ENCODE peak calls at places on chromosomes 3 and 15, in six cellular contexts. One of them, this sample, is unnamed.

GRCh38 chr3:144011251-144011799 is 39.7 kb downstream of the DIPK2A start:
- DNase-seq in fibroblast of the aortic adventitia: peak
- DNase-seq in NB4: no peak
- DNase-seq in activated CD4-positive, alpha-beta T cell treated with anti-CD3 and anti-CD28 coated beads for 4 hours: no peak
- DNase-seq in left ventricle myocardium superior: no peak
- DNase-seq in spleen: no peak
- DNase-seq in this sample: no peak

GRCh38 chr3:4426782-4427344 is 40.2 kb downstream of the SUMF1 start:
- DNase-seq in fibroblast of the aortic adventitia: peak
- DNase-seq in NB4: peak
- DNase-seq in activated CD4-positive, alpha-beta T cell treated with anti-CD3 and anti-CD28 coated beads for 4 hours: no peak
- DNase-seq in left ventricle myocardium superior: no peak
- DNase-seq in spleen: no peak
- DNase-seq in this sample: no peak

GRCh38 chr3:83320726-83321125 is 1559.3 kb upstream of the GBE1 start:
- DNase-seq in fibroblast of the aortic adventitia: no peak
- DNase-seq in NB4: no peak
- DNase-seq in activated CD4-positive, alpha-beta T cell treated with anti-CD3 and anti-CD28 coated beads for 4 hours: no peak
- DNase-seq in left ventricle myocardium superior: no peak
- DNase-seq in spleen: no peak
- DNase-seq in this sample: no peak

GRCh38 chr3:152039887-152040286 is 166.4 kb downstream of the SUCNR1 start:
- DNase-seq in fibroblast of the aortic adventitia: no peak
- DNase-seq in NB4: peak
- DNase-seq in activated CD4-positive, alpha-beta T cell treated with anti-CD3 and anti-CD28 coated beads for 4 hours: no peak
- DNase-seq in left ventricle myocardium superior: no peak
- DNase-seq in spleen: no peak
- DNase-seq in this sample: no peak

GRCh38 chr3:172630316-172630715 is 80.6 kb downstream of the NCEH1 start:
- DNase-seq in fibroblast of the aortic adventitia: peak
- DNase-seq in NB4: no peak
- DNase-seq in activated CD4-positive, alpha-beta T cell treated with anti-CD3 and anti-CD28 coated beads for 4 hours: no peak
- DNase-seq in left ventricle myocardium superior: no peak
- DNase-seq in spleen: no peak
- DNase-seq in this sample: no peak

GRCh38 chr15:99437315-99438221 is 128.2 kb upstream of the MEF2A start:
- DNase-seq in fibroblast of the aortic adventitia: no peak
- DNase-seq in NB4: no peak
- DNase-seq in activated CD4-positive, alpha-beta T cell treated with anti-CD3 and anti-CD28 coated beads for 4 hours: no peak
- DNase-seq in left ventricle myocardium superior: no peak
- DNase-seq in spleen: no peak
- DNase-seq in this sample: no peak

GRCh38 chr3:104263477-104263876 is 1103.2 kb upstream of the ALCAM start:
- DNase-seq in fibroblast of the aortic adventitia: no peak
- DNase-seq in NB4: no peak
- DNase-seq in activated CD4-positive, alpha-beta T cell treated with anti-CD3 and anti-CD28 coated beads for 4 hours: no peak
- DNase-seq in left ventricle myocardium superior: no peak
- DNase-seq in spleen: no peak
- DNase-seq in this sample: no peak

GRCh38 chr15:84982301-84982920 is 755 bp downstream of the PDE8A start:
- DNase-seq in fibroblast of the aortic adventitia: peak
- DNase-seq in NB4: peak
- DNase-seq in activated CD4-positive, alpha-beta T cell treated with anti-CD3 and anti-CD28 coated beads for 4 hours: peak
- DNase-seq in left ventricle myocardium superior: peak
- DNase-seq in spleen: peak
- DNase-seq in this sample: peak

GRCh38 chr3:122014741-122015140 is 7.3 kb downstream of the ILDR1 start:
- DNase-seq in fibroblast of the aortic adventitia: no peak
- DNase-seq in NB4: no peak
- DNase-seq in activated CD4-positive, alpha-beta T cell treated with anti-CD3 and anti-CD28 coated beads for 4 hours: no peak
- DNase-seq in left ventricle myocardium superior: no peak
- DNase-seq in spleen: no peak
- DNase-seq in this sample: no peak

GRCh38 chr3:145906755-145907154 is 254.2 kb downstream of the PLOD2 start:
- DNase-seq in fibroblast of the aortic adventitia: no peak
- DNase-seq in NB4: no peak
- DNase-seq in activated CD4-positive, alpha-beta T cell treated with anti-CD3 and anti-CD28 coated beads for 4 hours: no peak
- DNase-seq in left ventricle myocardium superior: no peak
- DNase-seq in spleen: no peak
- DNase-seq in this sample: no peak

GRCh38 chr15:85618956-85619491 is 175.7 kb downstream of the KLHL25 start:
- DNase-seq in fibroblast of the aortic adventitia: peak
- DNase-seq in NB4: peak
- DNase-seq in activated CD4-positive, alpha-beta T cell treated with anti-CD3 and anti-CD28 coated beads for 4 hours: peak
- DNase-seq in left ventricle myocardium superior: peak
- DNase-seq in spleen: no peak
- DNase-seq in this sample: peak

GRCh38 chr3:154235330-154235729 is 89.0 kb downstream of the DHX36 start:
- DNase-seq in fibroblast of the aortic adventitia: no peak
- DNase-seq in NB4: no peak
- DNase-seq in activated CD4-positive, alpha-beta T cell treated with anti-CD3 and anti-CD28 coated beads for 4 hours: no peak
- DNase-seq in left ventricle myocardium superior: no peak
- DNase-seq in spleen: no peak
- DNase-seq in this sample: no peak

GRCh38 chr3:98799479-98799878 is 36.3 kb downstream of the ST3GAL6 start:
- DNase-seq in fibroblast of the aortic adventitia: no peak
- DNase-seq in NB4: no peak
- DNase-seq in activated CD4-positive, alpha-beta T cell treated with anti-CD3 and anti-CD28 coated beads for 4 hours: no peak
- DNase-seq in left ventricle myocardium superior: no peak
- DNase-seq in spleen: no peak
- DNase-seq in this sample: no peak

GRCh38 chr3:76024640-76025039 is 239.3 kb upstream of the ZNF717 start:
- DNase-seq in fibroblast of the aortic adventitia: no peak
- DNase-seq in NB4: peak
- DNase-seq in activated CD4-positive, alpha-beta T cell treated with anti-CD3 and anti-CD28 coated beads for 4 hours: no peak
- DNase-seq in left ventricle myocardium superior: no peak
- DNase-seq in spleen: no peak
- DNase-seq in this sample: no peak

GRCh38 chr15:80780416-80781221 is 1.4 kb downstream of the CEMIP start:
- DNase-seq in fibroblast of the aortic adventitia: peak
- DNase-seq in NB4: no peak
- DNase-seq in activated CD4-positive, alpha-beta T cell treated with anti-CD3 and anti-CD28 coated beads for 4 hours: no peak
- DNase-seq in left ventricle myocardium superior: peak
- DNase-seq in spleen: no peak
- DNase-seq in this sample: no peak

GRCh38 chr3:111333642-111334041 is 208.4 kb upstream of the CD96 start:
- DNase-seq in fibroblast of the aortic adventitia: no peak
- DNase-seq in NB4: no peak
- DNase-seq in activated CD4-positive, alpha-beta T cell treated with anti-CD3 and anti-CD28 coated beads for 4 hours: no peak
- DNase-seq in left ventricle myocardium superior: no peak
- DNase-seq in spleen: no peak
- DNase-seq in this sample: no peak

GRCh38 chr15:64894395-64895056 is 17.2 kb upstream of the ANKDD1A start:
- DNase-seq in fibroblast of the aortic adventitia: no peak
- DNase-seq in NB4: peak
- DNase-seq in activated CD4-positive, alpha-beta T cell treated with anti-CD3 and anti-CD28 coated beads for 4 hours: peak
- DNase-seq in left ventricle myocardium superior: peak
- DNase-seq in spleen: peak
- DNase-seq in this sample: peak

GRCh38 chr15:33679065-33679464 is 289.2 kb upstream of the CHRM5 start:
- DNase-seq in fibroblast of the aortic adventitia: no peak
- DNase-seq in NB4: no peak
- DNase-seq in activated CD4-positive, alpha-beta T cell treated with anti-CD3 and anti-CD28 coated beads for 4 hours: no peak
- DNase-seq in left ventricle myocardium superior: no peak
- DNase-seq in spleen: no peak
- DNase-seq in this sample: no peak

GRCh38 chr3:67518196-67518595 is 136.2 kb downstream of the SUCLG2 start:
- DNase-seq in fibroblast of the aortic adventitia: no peak
- DNase-seq in NB4: no peak
- DNase-seq in activated CD4-positive, alpha-beta T cell treated with anti-CD3 and anti-CD28 coated beads for 4 hours: no peak
- DNase-seq in left ventricle myocardium superior: no peak
- DNase-seq in spleen: no peak
- DNase-seq in this sample: no peak

GRCh38 chr3:157257101-157257500 is 97.2 kb upstream of the CCNL1 start:
- DNase-seq in fibroblast of the aortic adventitia: peak
- DNase-seq in NB4: no peak
- DNase-seq in activated CD4-positive, alpha-beta T cell treated with anti-CD3 and anti-CD28 coated beads for 4 hours: no peak
- DNase-seq in left ventricle myocardium superior: no peak
- DNase-seq in spleen: no peak
- DNase-seq in this sample: no peak

GRCh38 chr3:158668506-158668905 is 3.9 kb downstream of the LXN start:
- DNase-seq in fibroblast of the aortic adventitia: peak
- DNase-seq in NB4: no peak
- DNase-seq in activated CD4-positive, alpha-beta T cell treated with anti-CD3 and anti-CD28 coated beads for 4 hours: no peak
- DNase-seq in left ventricle myocardium superior: no peak
- DNase-seq in spleen: no peak
- DNase-seq in this sample: no peak

GRCh38 chr3:160163259-160163878 is 61.9 kb upstream of the C3orf80 start:
- DNase-seq in fibroblast of the aortic adventitia: peak
- DNase-seq in NB4: peak
- DNase-seq in activated CD4-positive, alpha-beta T cell treated with anti-CD3 and anti-CD28 coated beads for 4 hours: no peak
- DNase-seq in left ventricle myocardium superior: no peak
- DNase-seq in spleen: no peak
- DNase-seq in this sample: no peak

GRCh38 chr3:133504736-133505135 is 68.8 kb upstream of the CDV3 start:
- DNase-seq in fibroblast of the aortic adventitia: no peak
- DNase-seq in NB4: no peak
- DNase-seq in activated CD4-positive, alpha-beta T cell treated with anti-CD3 and anti-CD28 coated beads for 4 hours: no peak
- DNase-seq in left ventricle myocardium superior: no peak
- DNase-seq in spleen: no peak
- DNase-seq in this sample: no peak

GRCh38 chr3:44992555-44993470 is 16.8 kb downstream of the EXOSC7 start:
- DNase-seq in fibroblast of the aortic adventitia: peak
- DNase-seq in NB4: peak
- DNase-seq in activated CD4-positive, alpha-beta T cell treated with anti-CD3 and anti-CD28 coated beads for 4 hours: no peak
- DNase-seq in left ventricle myocardium superior: peak
- DNase-seq in spleen: no peak
- DNase-seq in this sample: no peak

GRCh38 chr3:197031315-197032285 is 2.0 kb upstream of the MELTF start:
- DNase-seq in fibroblast of the aortic adventitia: peak
- DNase-seq in NB4: peak
- DNase-seq in activated CD4-positive, alpha-beta T cell treated with anti-CD3 and anti-CD28 coated beads for 4 hours: no peak
- DNase-seq in left ventricle myocardium superior: peak
- DNase-seq in spleen: no peak
- DNase-seq in this sample: no peak

GRCh38 chr3:149462051-149462450 is 12.4 kb upstream of the TM4SF4 start:
- DNase-seq in fibroblast of the aortic adventitia: no peak
- DNase-seq in NB4: no peak
- DNase-seq in activated CD4-positive, alpha-beta T cell treated with anti-CD3 and anti-CD28 coated beads for 4 hours: no peak
- DNase-seq in left ventricle myocardium superior: no peak
- DNase-seq in spleen: no peak
- DNase-seq in this sample: no peak

GRCh38 chr3:10437272-10437994 is 68.0 kb downstream of the ATP2B2 start:
- DNase-seq in fibroblast of the aortic adventitia: peak
- DNase-seq in NB4: peak
- DNase-seq in activated CD4-positive, alpha-beta T cell treated with anti-CD3 and anti-CD28 coated beads for 4 hours: peak
- DNase-seq in left ventricle myocardium superior: no peak
- DNase-seq in spleen: peak
- DNase-seq in this sample: peak

GRCh38 chr15:26129852-26130251 is 266.7 kb upstream of the ATP10A start:
- DNase-seq in fibroblast of the aortic adventitia: no peak
- DNase-seq in NB4: no peak
- DNase-seq in activated CD4-positive, alpha-beta T cell treated with anti-CD3 and anti-CD28 coated beads for 4 hours: no peak
- DNase-seq in left ventricle myocardium superior: no peak
- DNase-seq in spleen: no peak
- DNase-seq in this sample: no peak

GRCh38 chr3:171328419-171329082 is 131.7 kb downstream of the TNIK start:
- DNase-seq in fibroblast of the aortic adventitia: peak
- DNase-seq in NB4: peak
- DNase-seq in activated CD4-positive, alpha-beta T cell treated with anti-CD3 and anti-CD28 coated beads for 4 hours: peak
- DNase-seq in left ventricle myocardium superior: peak
- DNase-seq in spleen: peak
- DNase-seq in this sample: peak

GRCh38 chr15:78216276-78217229 is 17.8 kb downstream of the ACSBG1 start:
- DNase-seq in fibroblast of the aortic adventitia: peak
- DNase-seq in NB4: no peak
- DNase-seq in activated CD4-positive, alpha-beta T cell treated with anti-CD3 and anti-CD28 coated beads for 4 hours: no peak
- DNase-seq in left ventricle myocardium superior: peak
- DNase-seq in spleen: no peak
- DNase-seq in this sample: no peak

GRCh38 chr3:155778441-155778840 is 27.6 kb downstream of the C3orf33 start:
- DNase-seq in fibroblast of the aortic adventitia: no peak
- DNase-seq in NB4: no peak
- DNase-seq in activated CD4-positive, alpha-beta T cell treated with anti-CD3 and anti-CD28 coated beads for 4 hours: no peak
- DNase-seq in left ventricle myocardium superior: no peak
- DNase-seq in spleen: no peak
- DNase-seq in this sample: no peak